ENCODE peak calls at places on chromosomes 4 and X, in nine cellular contexts. K is GM20000; L is NCI-H446 treated with DMSO at 0.1 percent for 48 hours; Q is stimulated activated CD4-positive, alpha-beta T cell treated with anti-CD3 and anti-CD28 coated beads, Interleukin-15, amount 100 ng/mL, for 1 hour; P is B cell; B is amniotic epithelial cell; R is SHP77; J is activated T-cell treated with anti-CD3 and anti-CD28 coated beads, Interleukin-2, amount 50 U/mL, for 48 hours; O is fibroblast of the aortic adventitia. S is an unnamed sample.

GRCh38 chr4:124167602-124168001 is 544.9 kb downstream of the ANKRD50 start:
- DNase-seq in K (no peak), L (no peak), Q (no peak), P (no peak), B (peak; percentile 24), R (no peak), J (no peak), O (peak; percentile 68), S (no peak)

GRCh38 chr4:46432923-46433322 is 43.0 kb upstream of the GABRA2 start:
- DNase-seq in K (no peak), L (no peak), Q (no peak), P (no peak), B (peak; percentile 63), R (no peak), J (no peak), O (no peak), S (no peak)

GRCh38 chr4:106312377-106312776 is 3.6 kb downstream of the TBCK start:
- DNase-seq in K (no peak), L (no peak), Q (no peak), P (no peak), B (no peak), R (no peak), J (no peak), O (peak; percentile 77), S (no peak)

GRCh38 chrX:106246511-106246910 is 78.4 kb downstream of the PWWP3B start:
- DNase-seq in K (no peak), L (no peak), Q (no peak), P (no peak), B (peak; percentile 31), R (no peak), J (no peak), O (no peak), S (no peak)

GRCh38 chrX:141814213-141814857 is 23.8 kb upstream of the MAGEC3 start:
- DNase-seq in K (no peak), L (no peak), Q (no peak), P (no peak), B (no peak), R (no peak), J (no peak), O (no peak), S (no peak)

GRCh38 chr4:88291003-88291402 is 6.6 kb upstream of the PPM1K start:
- DNase-seq in K (no peak), L (no peak), Q (no peak), P (no peak), B (peak; percentile 24), R (no peak), J (no peak), O (peak; percentile 52), S (no peak)

GRCh38 chr4:85498068-85498733 is 23.3 kb downstream of the ARHGAP24 start:
- DNase-seq in K (peak; percentile 44), L (no peak), Q (no peak), P (peak; percentile 50), B (peak; percentile 89), R (no peak), J (no peak), O (peak; percentile 66), S (peak; percentile 77)

GRCh38 chrX:41664307-41665299 is 24.2 kb upstream of the GPR34 start:
- DNase-seq in K (peak; percentile 45), L (no peak), Q (no peak), P (no peak), B (no peak), R (no peak), J (peak; percentile 35), O (no peak), S (no peak)

GRCh38 chr4:181528570-181529184 is 714.5 kb upstream of the TENM3 start:
- DNase-seq in K (peak; percentile 29), L (no peak), Q (no peak), P (no peak), B (peak; percentile 63), R (peak; percentile 73), J (peak; percentile 25), O (peak; percentile 61), S (peak; percentile 63)

GRCh38 chr4:176319237-176319703 is 496 bp upstream of the SPCS3 start:
- DNase-seq in K (no peak), L (no peak), Q (no peak), P (no peak), B (no peak), R (no peak), J (no peak), O (no peak), S (no peak)

GRCh38 chr4:177405508-177405907 is 36.7 kb downstream of the AGA start:
- DNase-seq in K (no peak), L (no peak), Q (no peak), P (no peak), B (no peak), R (no peak), J (no peak), O (no peak), S (no peak)

GRCh38 chrX:69541959-69542358 is 37.8 kb downstream of the NALF2 start:
- DNase-seq in K (no peak), L (no peak), Q (no peak), P (no peak), B (no peak), R (no peak), J (no peak), O (no peak), S (no peak)

GRCh38 chrX:12814434-12814833 is 23.2 kb downstream of the PRPS2 start:
- DNase-seq in K (peak; percentile 37), L (no peak), Q (no peak), P (no peak), B (peak; percentile 47), R (peak; percentile 44), J (peak; percentile 38), O (peak; percentile 66), S (peak; percentile 83)

GRCh38 chr4:133720001-133720400 is 481.6 kb downstream of the PABPC4L start:
- DNase-seq in K (no peak), L (no peak), Q (no peak), P (no peak), B (peak; percentile 21), R (no peak), J (no peak), O (no peak), S (no peak)

GRCh38 chrX:10175317-10175871 is 18.6 kb downstream of the CLCN4 start:
- DNase-seq in K (no peak), L (no peak), Q (no peak), P (no peak), B (peak; percentile 82), R (no peak), J (no peak), O (peak; percentile 62), S (no peak)

S was measured in Karpas-422.